ENCODE peak calls at places on chromosomes 7 and 10, in four cellular contexts. P is HepG2, S is H1, I is GM12878. O is an unnamed sample. For H3K27me3, the result is how much of the 10 kb centered on the place peaks cover.

GRCh38 chr7:55124989-55125875 is 106.4 kb downstream of the EGFR start:
- DNase-seq in P (peak), S (no peak), I (no peak), O (no peak)

GRCh38 chr7:112908106-112908505 is 117.9 kb upstream of the TMEM168 start:
- DNase-seq in P (no peak), S (no peak), I (no peak), O (peak)

GRCh38 chr10:6108631-6109443 is 20.0 kb downstream of the RBM17 start:
- DNase-seq in P (peak), S (no peak), I (no peak), O (no peak)

GRCh38 chr10:101097881-101098280 is 33.2 kb upstream of the TLX1 start:
- DNase-seq in P (no peak), S (no peak), I (no peak), O (no peak)

GRCh38 chr7:1401011-1401410 is 58.3 kb downstream of the MICALL2 start:
- DNase-seq in P (no peak), S (no peak), I (no peak), O (no peak)

GRCh38 chr10:123836418-123837145 is 55.0 kb downstream of the CPXM2 start:
- DNase-seq in P (no peak), S (no peak), I (no peak), O (no peak)

GRCh38 chr10:79323602-79324001 is 23.7 kb upstream of the PPIF start:
- DNase-seq in P (no peak), S (no peak), I (no peak), O (no peak)

GRCh38 chr10:6171891-6172354 is 30.8 kb upstream of the PFKFB3 start:
- DNase-seq in P (no peak), S (no peak), I (peak), O (no peak)

GRCh38 chr10:11473128-11473760 is 138.2 kb downstream of the USP6NL start:
- DNase-seq in P (no peak), S (no peak), I (no peak), O (no peak)

GRCh38 chr7:74283858-74284447 is 5.3 kb upstream of the CLIP2 start:
- DNase-seq in P (no peak), S (no peak), I (no peak), O (no peak)

GRCh38 chr10:95214369-95214768 is 20.3 kb downstream of the ACSM6 start:
- DNase-seq in P (no peak), S (no peak), I (no peak), O (no peak)

GRCh38 chr7:35734001-35734483 is 39.1 kb upstream of the HERPUD2 start:
- DNase-seq in P (peak), S (no peak), I (no peak), O (no peak)

GRCh38 chr7:138900040-138900828 is 81.0 kb downstream of the KIAA1549 start:
- DNase-seq in P (no peak), S (no peak), I (no peak), O (no peak)

GRCh38 chr7:99638731-99639130 is 22.0 kb downstream of the ZSCAN25 start:
- DNase-seq in P (no peak), S (no peak), I (no peak), O (no peak)

GRCh38 chr10:74008212-74008731 is 10.4 kb downstream of the VCL start:
- DNase-seq in P (no peak), S (no peak), I (no peak), O (no peak)

GRCh38 chr10:70589762-70590662 is 12.5 kb downstream of the PRF1 start:
- DNase-seq in P (no peak), S (peak), I (no peak), O (no peak)

DNA sequence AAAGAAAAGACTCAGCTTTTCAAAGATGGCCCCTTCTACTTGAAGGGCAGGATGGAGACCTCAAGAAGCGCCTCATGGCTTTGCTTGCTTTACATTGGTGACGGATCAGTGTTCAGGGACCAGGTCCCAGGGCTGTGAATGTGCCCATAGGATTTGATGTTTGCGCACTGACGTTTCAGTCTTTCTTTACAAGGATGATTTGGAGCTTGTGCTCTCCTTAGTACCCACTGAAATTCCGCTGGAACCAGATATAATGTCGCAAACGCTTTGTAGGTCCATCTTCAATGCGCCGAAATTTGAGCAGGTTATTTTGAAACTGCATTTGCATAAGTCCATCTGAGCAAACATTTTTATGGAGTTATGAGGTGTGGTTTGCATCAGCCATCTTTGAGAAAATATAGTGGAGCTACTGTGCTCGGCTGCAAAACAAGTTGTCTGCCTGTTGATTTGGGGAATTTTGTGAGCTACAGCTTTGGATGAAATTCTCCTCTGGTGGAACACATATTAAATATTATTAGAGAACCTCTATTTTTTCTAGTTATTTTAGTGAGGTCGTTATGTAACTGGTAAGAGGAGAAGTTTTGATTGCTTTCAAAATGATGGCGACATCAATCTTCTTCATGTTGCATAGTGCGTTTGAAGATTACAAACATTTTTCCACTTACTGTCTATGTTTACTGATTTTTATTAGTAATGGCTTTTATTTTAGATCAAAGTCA is 2.4 kb downstream of the RBM20 start:
- DNase-seq in P (no peak), S (no peak), I (no peak), O (no peak)
- H3K9ac ChIP-seq in P (no peak), S (no peak), I (no peak), O (no peak)

DNA sequence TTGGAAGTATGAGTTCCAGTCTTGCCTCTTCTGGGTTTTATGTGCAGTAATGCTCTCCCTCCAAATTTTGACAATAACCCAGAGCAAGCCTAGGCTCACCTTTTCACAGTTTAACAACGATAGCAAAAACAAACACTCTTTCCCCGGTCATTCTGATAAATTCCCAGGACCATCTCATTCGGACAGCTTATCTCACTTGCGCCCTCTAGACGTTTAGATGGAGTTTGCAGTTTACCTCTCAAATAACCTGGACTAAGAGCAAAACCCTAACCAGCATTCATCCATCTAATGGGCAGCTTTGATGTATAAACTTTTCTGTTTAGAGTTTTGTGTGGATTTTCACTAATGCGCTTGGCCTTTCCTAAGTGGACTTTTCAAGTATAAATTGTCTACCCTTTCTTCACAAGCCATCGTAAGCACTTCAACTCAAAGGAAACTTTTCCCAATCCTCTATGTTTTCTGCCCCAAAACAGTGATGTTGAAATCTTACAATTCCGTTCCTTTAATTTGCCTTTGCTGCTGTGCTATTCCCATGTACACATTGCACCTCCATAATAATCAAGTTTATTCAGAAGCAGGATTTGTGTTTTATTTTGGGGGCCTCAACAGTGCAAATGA is 114.9 kb downstream of the HDAC9 start:
- DNase-seq in P (peak), S (peak), I (no peak), O (peak)
- TF ChIP-seq SUZ12 in P (no peak), S (no peak), I (no peak), O (no peak)

GRCh38 chr10:42738669-42739068 is 43.9 kb upstream of the BMS1 start:
- DNase-seq in P (no peak), S (no peak), I (no peak), O (no peak)
- H3K27me3 ChIP-seq in P (under half), S (under half), I (under half), O (under half)

GRCh38 chr10:27743736-27744477 is 1.7 kb downstream of the MKX start:
- DNase-seq in P (no peak), S (peak), I (no peak), O (no peak)
- H3K9ac ChIP-seq in P (no peak), S (no peak), I (no peak), O (peak)

O was measured in NT2/D1.